ENCODE peak calls at places on chromosomes 11 and 22, in eight cellular contexts. M is transverse colon, N is fibroblast of lung, A is PC-3, Y is foreskin fibroblast, G is left ventricle myocardium inferior, V is pancreas, H is IMR-90. L is an unnamed sample.

GRCh38 chr11:20031155-20032001 is 128.9 kb downstream of the DBX1 start:
- DNase-seq in H (peak), Y (peak), N (peak), A (peak), G (no peak), M (no peak), V (no peak), L (peak)

GRCh38 chr11:103878646-103879045 is 157.8 kb upstream of the DDI1 start:
- DNase-seq in G (no peak), M (no peak), N (no peak), Y (no peak), V (no peak), A (no peak), H (no peak), L (no peak)

GRCh38 chr11:79676396-79676795 is 235.6 kb upstream of the TENM4 start:
- DNase-seq in N (no peak), A (no peak), H (no peak), Y (no peak), G (no peak), M (no peak), V (no peak), L (no peak)

GRCh38 chr11:62614275-62614674 is 1.2 kb downstream of the ROM1 start:
- DNase-seq in G (no peak), M (no peak), Y (peak), N (no peak), V (peak), A (peak), H (no peak), L (no peak)

GRCh38 chr22:19631899-19632670 is 82.2 kb upstream of the SEPTIN5 start:
- DNase-seq in H (peak), G (no peak), A (peak), Y (peak), N (peak), V (no peak), M (no peak), L (peak)

GRCh38 chr11:82365351-82365750 is 368.3 kb downstream of the FAM181B start:
- DNase-seq in M (no peak), A (no peak), N (no peak), V (no peak), H (no peak), G (no peak), Y (no peak), L (no peak)

GRCh38 chr11:94553938-94554337 is 10.2 kb downstream of the FUT4 start:
- DNase-seq in Y (no peak), N (peak), M (no peak), V (peak), H (peak), A (peak), G (no peak), L (no peak)

GRCh38 chr11:104946907-104947306 is 21.5 kb downstream of the CASP4 start:
- DNase-seq in M (no peak), V (peak), N (peak), Y (peak), G (no peak), A (peak), H (peak), L (peak)

GRCh38 chr11:44928807-44929206 is 21.9 kb downstream of the TP53I11 start:
- DNase-seq in Y (no peak), V (no peak), G (no peak), H (no peak), A (no peak), N (no peak), M (no peak), L (no peak)

GRCh38 chr11:102604875-102605274 is 20.3 kb downstream of the MMP20 start:
- DNase-seq in H (no peak), A (peak), G (no peak), N (no peak), M (no peak), V (no peak), Y (no peak), L (no peak)

GRCh38 chr11:34916810-34917780 is 677 bp downstream of the PDHX start:
- DNase-seq in G (no peak), M (no peak), H (peak), Y (peak), N (peak), A (peak), V (no peak), L (peak)

GRCh38 chr11:65637794-65638317 is at the start of gene SIPA1:
- DNase-seq in A (peak), M (peak), N (peak), G (peak), V (peak), Y (peak), H (peak), L (peak)

GRCh38 chr11:72072348-72072747 is 8.0 kb downstream of the NUMA1 start:
- DNase-seq in N (peak), G (no peak), V (no peak), H (peak), Y (peak), M (no peak), A (peak), L (peak)

GRCh38 chr11:57527056-57527631 is 3.4 kb downstream of the TIMM10 start:
- DNase-seq in G (peak), H (peak), M (peak), V (peak), A (peak), N (peak), Y (peak), L (peak)

GRCh38 chr11:120336641-120337132 is 474 bp downstream of the ARHGEF12 start:
- DNase-seq in Y (no peak), N (peak), G (peak), H (peak), V (peak), M (peak), A (peak), L (no peak)

GRCh38 chr11:8038393-8038792 is 42.6 kb upstream of the TUB start:
- DNase-seq in A (no peak), Y (no peak), N (no peak), M (no peak), V (no peak), G (no peak), H (no peak), L (no peak)

GRCh38 chr11:1942541-1943260 is 4.4 kb upstream of the MRPL23 start:
- DNase-seq in H (no peak), M (no peak), A (no peak), V (peak), N (no peak), Y (no peak), G (no peak), L (no peak)

GRCh38 chr11:129709801-129710398 is 105.7 kb upstream of the TMEM45B start:
- DNase-seq in G (no peak), M (no peak), H (no peak), V (no peak), Y (no peak), N (no peak), A (no peak), L (no peak)

GRCh38 chr11:7672276-7672959 is 882 bp downstream of the CYB5R2 start:
- DNase-seq in N (no peak), Y (no peak), M (no peak), G (no peak), H (no peak), V (no peak), A (no peak), L (no peak)

GRCh38 chr22:24848559-24849168 is 42.7 kb downstream of the SGSM1 start:
- DNase-seq in G (no peak), N (no peak), V (peak), Y (no peak), H (no peak), M (no peak), A (no peak), L (no peak)

GRCh38 chr22:46963672-46964545 is 201.5 kb downstream of the TBC1D22A start:
- DNase-seq in Y (no peak), M (no peak), V (no peak), H (no peak), G (no peak), N (no peak), A (no peak), L (no peak)

GRCh38 chr11:12089473-12089872 is 20.9 kb upstream of the MICAL2 start:
- DNase-seq in N (no peak), Y (no peak), G (no peak), A (peak), V (no peak), M (no peak), H (peak), L (no peak)

GRCh38 chr11:77672276-77672675 is 34.7 kb upstream of the CLNS1A start:
- DNase-seq in N (peak), V (peak), M (peak), A (peak), H (peak), G (no peak), Y (peak), L (peak)

GRCh38 chr11:88680806-88681205 is 343.3 kb upstream of the CTSC start:
- DNase-seq in H (peak), A (peak), G (no peak), V (no peak), Y (no peak), M (no peak), N (no peak), L (no peak)

GRCh38 chr11:2549080-2549479 is 104.3 kb downstream of the KCNQ1 start:
- DNase-seq in N (no peak), Y (no peak), A (no peak), G (no peak), M (peak), V (no peak), H (no peak), L (no peak)

GRCh38 chr11:132683602-132684001 is 848.7 kb downstream of the OPCML start:
- DNase-seq in M (no peak), H (peak), V (no peak), Y (peak), G (no peak), A (no peak), N (no peak), L (no peak)

GRCh38 chr11:132681971-132682370 is 850.3 kb downstream of the OPCML start:
- DNase-seq in A (no peak), M (no peak), V (no peak), N (no peak), Y (no peak), G (no peak), H (no peak), L (no peak)

GRCh38 chr11:132685174-132685611 is 847.1 kb downstream of the OPCML start:
- DNase-seq in Y (peak), H (peak), M (no peak), G (no peak), V (no peak), N (peak), A (no peak), L (peak)

DNA sequence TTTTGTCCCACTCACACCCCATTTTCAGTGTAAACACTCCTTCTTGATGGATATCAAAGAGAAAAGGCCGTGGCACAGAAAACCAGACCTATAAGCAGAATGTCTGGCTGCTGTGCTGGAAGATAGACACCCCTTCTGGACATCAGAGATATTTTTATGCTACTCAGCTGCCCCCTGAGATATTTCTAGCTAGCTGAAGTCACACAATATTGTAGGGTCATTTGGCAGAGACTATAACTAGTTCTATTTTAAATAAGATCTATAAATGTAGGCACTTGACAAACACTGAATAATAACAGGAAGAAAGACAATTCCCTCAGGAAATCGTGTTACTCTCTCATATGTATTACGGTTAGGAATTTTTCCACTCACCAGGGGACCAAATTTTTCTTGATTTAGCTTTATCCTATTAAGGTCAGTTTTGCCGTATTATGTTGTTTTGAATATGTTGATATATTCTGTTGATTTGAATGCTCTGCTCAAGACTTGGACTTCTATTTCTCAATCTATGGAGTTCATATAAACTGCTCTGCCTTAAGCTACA is 845.4 kb downstream of the OPCML start:
- DNase-seq in Y (no peak), G (no peak), M (no peak), A (no peak), V (no peak), H (no peak), N (no peak), L (no peak)
- TF ChIP-seq CTCF in Y (no peak), G (no peak), M (no peak), A (no peak), V (no peak), H (no peak), N (no peak), L (no peak)

GRCh38 chr22:31748490-31748889 is 1.4 kb downstream of the PRR14L start:
- DNase-seq in Y (no peak), V (no peak), G (no peak), N (no peak), H (no peak), M (no peak), A (peak), L (no peak)
- H3K4me3 ChIP-seq in Y (peak), V (peak), G (peak), N (peak), H (peak), M (peak), A (peak), L (peak)

GRCh38 chr22:36904260-36904659 is 9.2 kb upstream of the CSF2RB start:
- DNase-seq in N (no peak), G (no peak), M (no peak), V (no peak), A (no peak), Y (no peak), H (no peak), L (no peak)
- TF ChIP-seq CTCF in N (no peak), G (no peak), M (no peak), V (no peak), A (peak), Y (no peak), H (no peak), L (no peak)

DNA sequence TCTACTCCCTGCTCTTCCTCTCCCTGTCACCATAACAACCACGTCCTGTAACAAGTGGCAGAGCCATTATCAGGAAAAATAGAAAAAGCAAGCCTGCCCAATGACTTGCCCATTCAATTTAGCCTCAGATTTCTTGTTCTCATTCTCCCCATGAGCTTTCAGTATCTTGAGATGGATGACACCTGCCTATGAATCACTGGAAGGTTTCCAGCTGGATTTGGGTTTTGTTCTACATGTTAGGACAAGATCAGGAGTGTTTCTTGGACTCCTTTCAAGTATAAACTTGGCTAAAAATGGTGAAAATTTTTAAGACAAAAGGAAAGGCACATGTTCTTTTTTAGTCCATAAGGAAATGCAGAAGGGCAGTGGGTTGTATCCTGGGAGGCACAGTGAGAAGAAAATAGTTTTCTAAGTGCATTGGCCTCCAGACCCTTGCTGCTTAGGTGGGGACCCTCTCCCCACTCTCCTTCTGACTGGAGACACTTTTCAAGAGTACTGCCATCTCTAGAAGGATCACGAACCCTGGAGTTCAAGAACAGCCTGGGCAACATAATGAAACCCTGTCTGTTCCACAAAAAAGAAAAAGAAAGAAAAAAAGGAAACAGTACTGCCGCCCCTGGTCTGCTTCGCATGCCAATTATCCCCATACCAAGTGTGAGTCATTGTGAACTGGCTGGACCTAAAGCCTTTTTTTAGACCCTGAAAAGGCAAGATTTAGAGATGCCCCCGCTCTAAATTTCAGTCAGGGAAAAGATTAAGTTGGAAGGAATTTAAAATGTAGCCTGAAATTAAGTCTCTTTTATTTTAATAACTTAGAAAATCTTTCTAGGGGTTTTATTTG is 51.0 kb downstream of the MTNR1B start:
- DNase-seq in V (no peak), H (peak), Y (no peak), N (peak), M (no peak), A (peak), G (no peak), L (peak)
- H3K4me3 ChIP-seq in V (no peak), H (peak), Y (no peak), N (no peak), M (no peak), A (peak), G (no peak), L (no peak)

L was measured in astrocyte of the cerebellum.